ENCODE peak calls at places on chromosome 20, in ten cellular contexts. O is stimulated activated CD4-positive, alpha-beta T cell treated with anti-CD3 and anti-CD28 coated beads, Interleukin-4, amount 100 ng/mL, for 1 hour; E is stimulated activated CD8-positive, alpha-beta memory T cell treated with anti-CD3 and anti-CD28 coated beads, Interleukin-15, amount 100 ng/mL, for 1 hour; K is T1000; P is K562; U is GM23248; W is activated CD4-positive, alpha-beta T cell treated with anti-CD3 and anti-CD28 coated beads, Interleukin-2, amount 10 ng/mL, durations not matched to agents 7 days and 5 days; N is SHP77; B is NCI-H2029; S is esophagus squamous epithelium. I is an unnamed sample.

GRCh38 chr20:4151342-4151741 is 136.0 kb upstream of the RNF24 start:
- DNase-seq in O (no peak), S (no peak), N (no peak), P (no peak), B (no peak), E (no peak), W (no peak), K (no peak), U (no peak), I (no peak)

GRCh38 chr20:3923818-3924217 is 34.6 kb downstream of the PANK2 start:
- DNase-seq in B (no peak), O (no peak), U (peak; percentile 82), P (no peak), N (no peak), K (no peak), S (no peak), W (no peak), E (no peak), I (no peak)

GRCh38 chr20:36468149-36469000 is 72.9 kb upstream of the MYL9 start:
- DNase-seq in W (no peak), N (peak; percentile 71), E (no peak), U (no peak), P (no peak), O (no peak), B (peak; percentile 45), K (no peak), S (no peak), I (no peak)

GRCh38 chr20:4135385-4136077 is 120.2 kb upstream of the RNF24 start:
- DNase-seq in O (no peak), S (no peak), U (peak; percentile 99), N (no peak), P (peak; percentile 55), B (no peak), E (no peak), W (no peak), K (peak; percentile 84), I (peak; percentile 98)

GRCh38 chr20:63518946-63519764 is 1.4 kb upstream of the PPDPF start:
- DNase-seq in E (no peak), B (no peak), W (no peak), O (no peak), P (no peak), U (no peak), K (no peak), S (no peak), N (no peak), I (no peak)

GRCh38 chr20:9615766-9616454 is 101.5 kb downstream of the LAMP5 start:
- DNase-seq in N (no peak), P (no peak), U (no peak), W (no peak), K (no peak), O (no peak), B (no peak), S (no peak), E (no peak), I (no peak)

GRCh38 chr20:8388146-8388545 is 256.1 kb downstream of the PLCB1 start:
- DNase-seq in S (no peak), U (peak; percentile 78), P (no peak), B (no peak), K (no peak), N (no peak), W (no peak), O (no peak), E (no peak), I (no peak)

GRCh38 chr20:13670160-13670559 is 31.4 kb upstream of the TASP1 start:
- DNase-seq in P (no peak), U (no peak), W (no peak), K (no peak), N (no peak), S (no peak), B (no peak), O (no peak), E (no peak), I (no peak)

GRCh38 chr20:52031574-52032303 is 159.8 kb downstream of the ZFP64 start:
- DNase-seq in O (no peak), U (peak; percentile 49), P (no peak), W (peak; percentile 6), E (no peak), B (no peak), K (peak; percentile 66), S (no peak), N (no peak), I (no peak)

GRCh38 chr20:57585466-57586213 is 24.7 kb downstream of the PCK1 start:
- DNase-seq in K (no peak), E (no peak), B (no peak), S (no peak), W (no peak), O (no peak), U (no peak), N (no peak), P (no peak), I (no peak)

GRCh38 chr20:18272451-18272850 is 15.9 kb upstream of the ZNF133 start:
- DNase-seq in E (no peak), O (no peak), S (no peak), N (peak; percentile 17), U (peak; percentile 51), P (peak; percentile 27), K (no peak), B (no peak), W (no peak), I (peak; percentile 23)

GRCh38 chr20:54194724-54195438 is 13.0 kb upstream of the PFDN4 start:
- DNase-seq in P (no peak), N (no peak), U (peak; percentile 54), W (no peak), O (no peak), K (no peak), B (no peak), E (no peak), S (no peak), I (peak; percentile 60)

GRCh38 chr20:34514897-34515483 is 1.2 kb upstream of the DYNLRB1 start:
- DNase-seq in U (peak; percentile 22), B (no peak), N (no peak), K (no peak), P (no peak), W (no peak), S (no peak), E (no peak), O (no peak), I (no peak)

GRCh38 chr20:45579184-45579583 is at the start of gene WFDC8:
- DNase-seq in K (no peak), B (no peak), E (no peak), O (no peak), U (no peak), W (no peak), S (no peak), N (no peak), P (no peak), I (no peak)

GRCh38 chr20:60352580-60352979 is 394.4 kb downstream of the CDH26 start:
- DNase-seq in O (no peak), B (no peak), E (no peak), U (no peak), N (no peak), P (no peak), S (no peak), K (no peak), W (no peak), I (no peak)

GRCh38 chr20:58524814-58525213 is 9.6 kb upstream of the APCDD1L start:
- DNase-seq in S (no peak), B (no peak), U (peak; percentile 66), O (no peak), E (no peak), N (no peak), W (no peak), K (no peak), P (no peak), I (peak; percentile 45)

GRCh38 chr20:1368448-1369199 is 24.2 kb downstream of the FKBP1A start:
- DNase-seq in P (no peak), S (no peak), U (peak; percentile 40), W (no peak), O (no peak), K (no peak), E (no peak), N (no peak), B (no peak), I (no peak)

GRCh38 chr20:10352934-10353866 is 80.8 kb downstream of the MKKS start:
- DNase-seq in K (no peak), O (no peak), N (no peak), B (no peak), U (no peak), P (no peak), W (no peak), S (no peak), E (no peak), I (no peak)

GRCh38 chr20:31842471-31843157 is 2.8 kb downstream of the FOXS1 start:
- DNase-seq in U (peak; percentile 51), N (no peak), S (no peak), O (no peak), P (no peak), B (no peak), E (no peak), K (no peak), W (no peak), I (no peak)

GRCh38 chr20:46683939-46684750 is 5.1 kb downstream of the TP53RK start:
- DNase-seq in N (peak; percentile 80), E (no peak), W (no peak), U (peak; percentile 85), B (peak; percentile 93), P (peak; percentile 77), O (no peak), S (no peak), K (peak; percentile 79), I (no peak)

GRCh38 chr20:137668-138131 is 4.7 kb upstream of the DEFB126 start:
- DNase-seq in E (no peak), W (peak; percentile 16), B (peak; percentile 32), N (peak; percentile 70), S (no peak), K (no peak), P (peak; percentile 8), U (peak; percentile 1), O (no peak), I (peak; percentile 72)

GRCh38 chr20:8545212-8545611 is 413.1 kb downstream of the PLCB1 start:
- DNase-seq in W (no peak), K (no peak), N (no peak), S (no peak), U (peak; percentile 80), O (no peak), P (no peak), E (no peak), B (no peak), I (peak; percentile 49)

GRCh38 chr20:51482836-51483235 is 59.7 kb downstream of the NFATC2 start:
- DNase-seq in W (no peak), S (no peak), U (no peak), K (no peak), E (no peak), P (no peak), N (no peak), B (no peak), O (no peak), I (no peak)

GRCh38 chr20:16308754-16309153 is 264.5 kb downstream of the KIF16B start:
- DNase-seq in U (no peak), B (no peak), S (no peak), W (no peak), N (no peak), K (no peak), E (no peak), O (no peak), P (no peak), I (no peak)

GRCh38 chr20:35618032-35618371 is 2.4 kb downstream of the SPAG4 start:
- DNase-seq in O (no peak), B (no peak), K (no peak), N (no peak), P (no peak), E (no peak), W (no peak), S (no peak), U (no peak), I (no peak)

GRCh38 chr20:36085686-36086267 is 68.8 kb upstream of the EPB41L1 start:
- DNase-seq in U (peak; percentile 78), O (no peak), N (no peak), E (no peak), K (peak; percentile 18), B (no peak), S (no peak), W (no peak), P (peak; percentile 67), I (peak; percentile 65)

GRCh38 chr20:47568019-47568418 is 66.3 kb downstream of the NCOA3 start:
- DNase-seq in E (no peak), K (no peak), P (no peak), U (peak; percentile 73), N (peak; percentile 44), B (peak; percentile 80), S (no peak), O (no peak), W (no peak), I (no peak)

GRCh38 chr20:4074877-4075455 is 59.6 kb upstream of the RNF24 start:
- DNase-seq in P (peak; percentile 62), N (no peak), E (no peak), S (no peak), U (no peak), W (no peak), O (no peak), B (no peak), K (no peak), I (no peak)

I was measured in RKO.